ENCODE peak calls at places on chromosome 9, in six cellular contexts. One of them, this sample, is unnamed. For H3K4me1, the result is how much of the 10 kb centered on the place peaks cover.

GRCh38 chr9:135602789-135603481 is 36.4 kb downstream of the GLT6D1 start:
- DNase-seq in PC-9: peak
- DNase-seq in spleen: peak
- DNase-seq in aorta: peak
- DNase-seq in neural progenitor cell: peak
- DNase-seq in upper lobe of left lung: peak
- DNase-seq in this sample: peak

GRCh38 chr9:91891915-91892314 is 58.1 kb downstream of the ROR2 start:
- DNase-seq in PC-9: no peak
- DNase-seq in spleen: no peak
- DNase-seq in aorta: no peak
- DNase-seq in neural progenitor cell: no peak
- DNase-seq in upper lobe of left lung: no peak
- DNase-seq in this sample: no peak

GRCh38 chr9:126519660-126520425 is 93.9 kb upstream of the LMX1B start:
- DNase-seq in PC-9: no peak
- DNase-seq in spleen: peak
- DNase-seq in aorta: peak
- DNase-seq in neural progenitor cell: no peak
- DNase-seq in upper lobe of left lung: no peak
- DNase-seq in this sample: no peak

GRCh38 chr9:79184821-79185220 is 386.9 kb upstream of the TLE4 start:
- DNase-seq in PC-9: no peak
- DNase-seq in spleen: no peak
- DNase-seq in aorta: no peak
- DNase-seq in neural progenitor cell: no peak
- DNase-seq in upper lobe of left lung: no peak
- DNase-seq in this sample: no peak

GRCh38 chr9:89364664-89365531 is 46.6 kb downstream of the SECISBP2 start:
- DNase-seq in PC-9: no peak
- DNase-seq in spleen: no peak
- DNase-seq in aorta: peak
- DNase-seq in neural progenitor cell: no peak
- DNase-seq in upper lobe of left lung: no peak
- DNase-seq in this sample: peak

GRCh38 chr9:83920469-83920941 is 727 bp downstream of the KIF27 start:
- DNase-seq in PC-9: no peak
- DNase-seq in spleen: no peak
- DNase-seq in aorta: no peak
- DNase-seq in neural progenitor cell: no peak
- DNase-seq in upper lobe of left lung: peak
- DNase-seq in this sample: no peak

GRCh38 chr9:4196376-4196775 is 103.5 kb downstream of the GLIS3 start:
- DNase-seq in PC-9: no peak
- DNase-seq in spleen: no peak
- DNase-seq in aorta: no peak
- DNase-seq in neural progenitor cell: no peak
- DNase-seq in upper lobe of left lung: no peak
- DNase-seq in this sample: no peak

GRCh38 chr9:129773262-129774048 is 20.6 kb upstream of the PTGES start:
- DNase-seq in PC-9: peak
- DNase-seq in spleen: peak
- DNase-seq in aorta: no peak
- DNase-seq in neural progenitor cell: no peak
- DNase-seq in upper lobe of left lung: peak
- DNase-seq in this sample: peak

GRCh38 chr9:84667571-84668203 is 1.8 kb upstream of the NTRK2 start:
- DNase-seq in PC-9: no peak
- DNase-seq in spleen: no peak
- DNase-seq in aorta: no peak
- DNase-seq in neural progenitor cell: peak
- DNase-seq in upper lobe of left lung: no peak
- DNase-seq in this sample: no peak

GRCh38 chr9:109474170-109474569 is 23.9 kb downstream of the PTPN3 start:
- DNase-seq in PC-9: no peak
- DNase-seq in spleen: no peak
- DNase-seq in aorta: no peak
- DNase-seq in neural progenitor cell: no peak
- DNase-seq in upper lobe of left lung: no peak
- DNase-seq in this sample: no peak

GRCh38 chr9:109474944-109475343 is 23.2 kb downstream of the PTPN3 start:
- DNase-seq in PC-9: no peak
- DNase-seq in spleen: no peak
- DNase-seq in aorta: no peak
- DNase-seq in neural progenitor cell: no peak
- DNase-seq in upper lobe of left lung: no peak
- DNase-seq in this sample: no peak

GRCh38 chr9:109471994-109472393 is 26.1 kb downstream of the PTPN3 start:
- DNase-seq in PC-9: no peak
- DNase-seq in spleen: no peak
- DNase-seq in aorta: no peak
- DNase-seq in neural progenitor cell: no peak
- DNase-seq in upper lobe of left lung: no peak
- DNase-seq in this sample: no peak

GRCh38 chr9:109471475-109471874 is 26.6 kb downstream of the PTPN3 start:
- DNase-seq in PC-9: no peak
- DNase-seq in spleen: no peak
- DNase-seq in aorta: no peak
- DNase-seq in neural progenitor cell: no peak
- DNase-seq in upper lobe of left lung: no peak
- DNase-seq in this sample: no peak

GRCh38 chr9:109473329-109473728 is 24.8 kb downstream of the PTPN3 start:
- DNase-seq in PC-9: no peak
- DNase-seq in spleen: no peak
- DNase-seq in aorta: no peak
- DNase-seq in neural progenitor cell: no peak
- DNase-seq in upper lobe of left lung: no peak
- DNase-seq in this sample: no peak
- H3K4me1 ChIP-seq in PC-9: half or more
- H3K4me1 ChIP-seq in spleen: under half
- H3K4me1 ChIP-seq in aorta: under half
- H3K4me1 ChIP-seq in neural progenitor cell: under half
- H3K4me1 ChIP-seq in upper lobe of left lung: under half
- H3K4me1 ChIP-seq in this sample: half or more

GRCh38 chr9:70465904-70466303 is 51.4 kb upstream of the KLF9 start:
- DNase-seq in PC-9: no peak
- DNase-seq in spleen: no peak
- DNase-seq in aorta: no peak
- DNase-seq in neural progenitor cell: no peak
- DNase-seq in upper lobe of left lung: no peak
- DNase-seq in this sample: no peak
- H3K4me1 ChIP-seq in PC-9: under half
- H3K4me1 ChIP-seq in spleen: under half
- H3K4me1 ChIP-seq in aorta: under half
- H3K4me1 ChIP-seq in neural progenitor cell: under half
- H3K4me1 ChIP-seq in upper lobe of left lung: under half
- H3K4me1 ChIP-seq in this sample: under half

GRCh38 chr9:38713426-38713825 is 6.5 kb downstream of the FAM240B start:
- DNase-seq in PC-9: no peak
- DNase-seq in spleen: no peak
- DNase-seq in aorta: no peak
- DNase-seq in neural progenitor cell: no peak
- DNase-seq in upper lobe of left lung: no peak
- DNase-seq in this sample: no peak

GRCh38 chr9:38708759-38709158 is 11.2 kb downstream of the FAM240B start:
- DNase-seq in PC-9: no peak
- DNase-seq in spleen: no peak
- DNase-seq in aorta: no peak
- DNase-seq in neural progenitor cell: no peak
- DNase-seq in upper lobe of left lung: no peak
- DNase-seq in this sample: no peak

GRCh38 chr9:38706493-38706892 is 13.4 kb downstream of the FAM240B start:
- DNase-seq in PC-9: no peak
- DNase-seq in spleen: no peak
- DNase-seq in aorta: no peak
- DNase-seq in neural progenitor cell: no peak
- DNase-seq in upper lobe of left lung: no peak
- DNase-seq in this sample: no peak

GRCh38 chr9:38705917-38706316 is 14.0 kb downstream of the FAM240B start:
- DNase-seq in PC-9: no peak
- DNase-seq in spleen: no peak
- DNase-seq in aorta: no peak
- DNase-seq in neural progenitor cell: no peak
- DNase-seq in upper lobe of left lung: no peak
- DNase-seq in this sample: no peak

GRCh38 chr9:38707885-38708640 is 11.9 kb downstream of the FAM240B start:
- DNase-seq in PC-9: no peak
- DNase-seq in spleen: no peak
- DNase-seq in aorta: no peak
- DNase-seq in neural progenitor cell: peak
- DNase-seq in upper lobe of left lung: no peak
- DNase-seq in this sample: no peak
- H3K4me1 ChIP-seq in PC-9: under half
- H3K4me1 ChIP-seq in spleen: under half
- H3K4me1 ChIP-seq in aorta: under half
- H3K4me1 ChIP-seq in neural progenitor cell: under half
- H3K4me1 ChIP-seq in upper lobe of left lung: under half
- H3K4me1 ChIP-seq in this sample: under half

GRCh38 chr9:114889802-114890224 is 40.6 kb downstream of the TNFSF8 start:
- DNase-seq in PC-9: peak
- DNase-seq in spleen: peak
- DNase-seq in aorta: no peak
- DNase-seq in neural progenitor cell: no peak
- DNase-seq in upper lobe of left lung: peak
- DNase-seq in this sample: no peak

GRCh38 chr9:114893221-114893620 is 37.2 kb downstream of the TNFSF8 start:
- DNase-seq in PC-9: no peak
- DNase-seq in spleen: no peak
- DNase-seq in aorta: no peak
- DNase-seq in neural progenitor cell: no peak
- DNase-seq in upper lobe of left lung: no peak
- DNase-seq in this sample: no peak

GRCh38 chr9:114884787-114885452 is 45.5 kb downstream of the TNFSF8 start:
- DNase-seq in PC-9: peak
- DNase-seq in spleen: no peak
- DNase-seq in aorta: no peak
- DNase-seq in neural progenitor cell: no peak
- DNase-seq in upper lobe of left lung: peak
- DNase-seq in this sample: no peak

GRCh38 chr9:114887963-114888362 is 42.4 kb downstream of the TNFSF8 start:
- DNase-seq in PC-9: no peak
- DNase-seq in spleen: no peak
- DNase-seq in aorta: no peak
- DNase-seq in neural progenitor cell: no peak
- DNase-seq in upper lobe of left lung: no peak
- DNase-seq in this sample: no peak

GRCh38 chr9:114888599-114888998 is 41.8 kb downstream of the TNFSF8 start:
- DNase-seq in PC-9: no peak
- DNase-seq in spleen: no peak
- DNase-seq in aorta: no peak
- DNase-seq in neural progenitor cell: no peak
- DNase-seq in upper lobe of left lung: no peak
- DNase-seq in this sample: no peak
- H3K4me1 ChIP-seq in PC-9: under half
- H3K4me1 ChIP-seq in spleen: under half
- H3K4me1 ChIP-seq in aorta: under half
- H3K4me1 ChIP-seq in neural progenitor cell: under half
- H3K4me1 ChIP-seq in upper lobe of left lung: under half
- H3K4me1 ChIP-seq in this sample: under half

DNA sequence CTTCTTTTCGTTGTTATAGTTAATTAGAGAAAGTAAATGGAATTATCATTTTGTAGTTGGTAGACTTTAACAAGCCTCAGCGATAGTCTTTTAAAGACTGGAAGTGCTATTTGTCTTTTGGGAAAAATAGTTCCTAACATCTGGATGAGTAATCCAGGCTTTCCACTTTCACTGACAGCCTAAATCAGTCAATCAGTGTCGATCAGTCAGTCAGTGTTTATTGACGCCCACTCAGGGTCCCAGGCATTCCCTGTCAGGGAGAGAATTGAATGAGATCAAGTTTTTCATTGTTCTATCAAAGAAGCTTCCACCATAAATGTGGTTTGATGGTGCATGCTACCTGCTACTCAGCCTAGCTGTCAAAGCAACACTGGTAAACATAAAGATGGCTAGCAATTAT is 2.6 kb downstream of the ABL1 start:
- DNase-seq in PC-9: no peak
- DNase-seq in spleen: no peak
- DNase-seq in aorta: no peak
- DNase-seq in neural progenitor cell: peak
- DNase-seq in upper lobe of left lung: no peak
- DNase-seq in this sample: no peak
- H3K4me1 ChIP-seq in PC-9: under half
- H3K4me1 ChIP-seq in spleen: half or more
- H3K4me1 ChIP-seq in aorta: under half
- H3K4me1 ChIP-seq in neural progenitor cell: half or more
- H3K4me1 ChIP-seq in upper lobe of left lung: under half
- H3K4me1 ChIP-seq in this sample: under half

GRCh38 chr9:113522419-113522818 is 58.9 kb downstream of the RGS3 start:
- DNase-seq in PC-9: no peak
- DNase-seq in spleen: no peak
- DNase-seq in aorta: no peak
- DNase-seq in neural progenitor cell: no peak
- DNase-seq in upper lobe of left lung: no peak
- DNase-seq in this sample: no peak
- H3K4me1 ChIP-seq in PC-9: under half
- H3K4me1 ChIP-seq in spleen: half or more
- H3K4me1 ChIP-seq in aorta: under half
- H3K4me1 ChIP-seq in neural progenitor cell: under half
- H3K4me1 ChIP-seq in upper lobe of left lung: half or more
- H3K4me1 ChIP-seq in this sample: under half

DNA sequence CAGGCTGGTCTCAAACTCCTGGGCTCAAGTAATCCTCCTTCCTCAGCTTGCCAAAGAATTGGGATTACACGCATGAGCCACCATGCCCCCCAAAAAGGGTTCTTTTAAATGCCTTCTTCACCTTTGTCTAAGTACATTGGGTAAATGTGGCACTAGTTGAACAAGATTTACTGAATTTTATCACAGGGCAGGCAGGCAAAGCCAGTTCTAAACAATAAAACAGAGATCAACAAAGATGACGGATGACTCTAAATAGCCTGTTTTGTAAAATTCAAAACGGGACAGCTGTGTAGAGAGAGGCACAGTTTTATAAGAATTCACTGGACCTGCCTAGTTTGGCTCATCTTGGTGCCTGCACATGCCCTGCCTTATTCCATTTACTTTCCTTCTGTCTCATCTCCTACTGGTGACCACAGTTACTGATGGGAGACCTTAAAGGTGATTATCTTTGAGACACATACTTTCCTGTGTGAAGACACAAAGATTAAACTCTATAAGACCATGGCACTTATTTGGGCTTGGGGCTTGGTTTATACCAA is 149.6 kb upstream of the DMRT1 start:
- DNase-seq in PC-9: no peak
- DNase-seq in spleen: no peak
- DNase-seq in aorta: no peak
- DNase-seq in neural progenitor cell: no peak
- DNase-seq in upper lobe of left lung: no peak
- DNase-seq in this sample: no peak
- H3K4me1 ChIP-seq in PC-9: half or more
- H3K4me1 ChIP-seq in spleen: under half
- H3K4me1 ChIP-seq in aorta: under half
- H3K4me1 ChIP-seq in neural progenitor cell: under half
- H3K4me1 ChIP-seq in upper lobe of left lung: under half
- H3K4me1 ChIP-seq in this sample: half or more

This sample was measured in RWPE2.